ENCODE peak calls at places on chromosomes 12 and 14, in nine cellular contexts. A is NCI-H226; H is transverse colon; D is GF-D8; F is DMS 273 treated with DMSO at 0.1 percent for 48 hours; R is right atrium auricular region; N is activated CD4-positive, alpha-beta T cell treated with anti-CD3 and anti-CD28 coated beads, Interleukin-2, amount 50 U/mL, for 1 hour; S is stomach; J is HT1080. G is an unnamed sample.

GRCh38 chr14:90700928-90701776 is 115.1 kb downstream of the TTC7B start:
- DNase-seq in S (no peak), D (no peak), N (no peak), H (no peak), F (no peak), R (no peak), J (no peak), A (no peak), G (no peak)

GRCh38 chr12:20044836-20045235 is 323.5 kb upstream of the PDE3A start:
- DNase-seq in A (no peak), N (no peak), F (no peak), S (no peak), H (no peak), J (peak; percentile 2), D (no peak), R (no peak), G (peak; percentile 11)

GRCh38 chr12:106080786-106081185 is 58.0 kb downstream of the NUAK1 start:
- DNase-seq in R (no peak), J (no peak), N (no peak), S (no peak), F (no peak), D (no peak), H (no peak), A (no peak), G (no peak)

GRCh38 chr14:77376380-77376770 is 519 bp downstream of the TMED8 start:
- DNase-seq in H (peak; percentile 26), J (no peak), R (peak; percentile 58), F (no peak), A (no peak), N (peak; percentile 23), S (peak; percentile 25), D (no peak), G (no peak)

GRCh38 chr14:64303471-64303917 is 9.3 kb upstream of the ESR2 start:
- DNase-seq in A (peak; percentile 35), S (no peak), F (peak; percentile 43), R (no peak), H (no peak), D (no peak), N (no peak), J (peak; percentile 56), G (peak; percentile 13)

GRCh38 chr12:9761407-9761736 is 671 bp upstream of the CD69 start:
- DNase-seq in N (no peak), A (no peak), F (no peak), R (no peak), D (no peak), S (no peak), J (peak; percentile 24), H (no peak), G (no peak)

GRCh38 chr12:58090685-58091084 is 149.3 kb downstream of the ATP23 start:
- DNase-seq in D (no peak), F (no peak), S (no peak), R (no peak), J (no peak), H (no peak), A (no peak), N (no peak), G (no peak)

GRCh38 chr12:55659486-55660385 is 23.0 kb downstream of the OR10P1 start:
- DNase-seq in F (peak; percentile 2), J (peak; percentile 44), H (peak; percentile 28), S (no peak), D (no peak), R (peak; percentile 70), A (no peak), N (no peak), G (no peak)

GRCh38 chr12:128810182-128811127 is 13.3 kb downstream of the SLC15A4 start:
- DNase-seq in A (no peak), D (no peak), F (no peak), N (no peak), J (no peak), S (peak; percentile 38), H (peak; percentile 65), R (peak; percentile 83), G (no peak)

GRCh38 chr12:13124661-13125505 is 21.4 kb upstream of the GSG1 start:
- DNase-seq in F (no peak), D (no peak), S (no peak), R (no peak), A (peak; percentile 96), J (peak; percentile 84), H (no peak), N (no peak), G (peak; percentile 39)

GRCh38 chr12:131466932-131467331 is 244.0 kb upstream of the SFSWAP start:
- DNase-seq in R (no peak), N (no peak), H (no peak), S (peak; percentile 3), A (no peak), J (no peak), F (no peak), D (no peak), G (no peak)

GRCh38 chr14:43041976-43042375 is 1435.3 kb downstream of the LRFN5 start:
- DNase-seq in J (no peak), D (no peak), N (no peak), R (no peak), S (no peak), H (no peak), F (no peak), A (no peak), G (no peak)

GRCh38 chr12:89574736-89575208 is 48.9 kb upstream of the POC1B start:
- DNase-seq in D (peak; percentile 43), F (no peak), J (peak; percentile 68), H (no peak), N (no peak), A (peak; percentile 54), S (no peak), R (no peak), G (peak; percentile 31)

G was measured in GM04503.